ENCODE peak calls at places on chromosome 10, in five cellular contexts. M, G, C, P and L are unnamed samples.

GRCh38 chr10:13712799-13713581 is 126.2 kb downstream of the PRPF18 start:
- DNase-seq in M (peak), G (peak), C (no peak), P (peak), L (peak)

GRCh38 chr10:70571636-70572439 is 30.7 kb downstream of the PRF1 start:
- DNase-seq in M (no peak), G (no peak), C (no peak), P (no peak), L (no peak)

GRCh38 chr10:131657318-131657984 is 243.4 kb upstream of the PPP2R2D start:
- DNase-seq in M (no peak), G (no peak), C (no peak), P (no peak), L (no peak)

GRCh38 chr10:105714728-105715127 is 1073.6 kb downstream of the SORCS3 start:
- DNase-seq in M (no peak), G (no peak), C (no peak), P (no peak), L (no peak)

GRCh38 chr10:70715853-70716795 is 43.8 kb downstream of the ADAMTS14 start:
- DNase-seq in M (no peak), G (peak), C (no peak), P (peak), L (peak)

GRCh38 chr10:121288864-121289659 is 309.2 kb downstream of the FGFR2 start:
- DNase-seq in M (no peak), G (no peak), C (no peak), P (no peak), L (no peak)

GRCh38 chr10:120789292-120789691 is 61.9 kb upstream of the WDR11 start:
- DNase-seq in M (no peak), G (no peak), C (no peak), P (no peak), L (no peak)

GRCh38 chr10:48450233-48450810 is 143.8 kb downstream of the MAPK8 start:
- DNase-seq in M (no peak), G (no peak), C (no peak), P (no peak), L (no peak)

GRCh38 chr10:133278577-133279265 is 2.1 kb upstream of the ADAM8 start:
- DNase-seq in M (peak), G (no peak), C (no peak), P (no peak), L (peak)

GRCh38 chr10:69009360-69009759 is 20.8 kb downstream of the KIFBP start:
- DNase-seq in M (no peak), G (no peak), C (no peak), P (no peak), L (peak)

GRCh38 chr10:105952153-105952552 is 1212.4 kb downstream of the SORCS1 start:
- DNase-seq in M (no peak), G (no peak), C (no peak), P (no peak), L (peak)

GRCh38 chr10:103733002-103733419 is 122.4 kb downstream of the SH3PXD2A start:
- DNase-seq in M (no peak), G (no peak), C (no peak), P (no peak), L (no peak)

GRCh38 chr10:130835068-130835467 is 476.5 kb downstream of the TCERG1L start:
- DNase-seq in M (no peak), G (no peak), C (no peak), P (no peak), L (no peak)

GRCh38 chr10:24446739-24447138 is 237.8 kb downstream of the KIAA1217 start:
- DNase-seq in M (no peak), G (no peak), C (no peak), P (peak), L (peak)

GRCh38 chr10:122310311-122311050 is 39.4 kb downstream of the BTBD16 start:
- DNase-seq in M (peak), G (no peak), C (no peak), P (no peak), L (no peak)

GRCh38 chr10:18164093-18164492 is 23.9 kb downstream of the CACNB2 start:
- DNase-seq in M (no peak), G (no peak), C (no peak), P (no peak), L (peak)

GRCh38 chr10:42783181-42783549 is 570 bp downstream of the BMS1 start:
- DNase-seq in M (peak), G (no peak), C (no peak), P (peak), L (peak)

GRCh38 chr10:120365872-120366271 is 91.2 kb upstream of the PLPP4 start:
- DNase-seq in M (no peak), G (no peak), C (no peak), P (no peak), L (peak)

GRCh38 chr10:131198401-131198800 is 113.1 kb downstream of the TCERG1L start:
- DNase-seq in M (no peak), G (no peak), C (peak), P (no peak), L (no peak)

GRCh38 chr10:131223422-131223821 is 88.1 kb downstream of the TCERG1L start:
- DNase-seq in M (no peak), G (no peak), C (no peak), P (no peak), L (no peak)

GRCh38 chr10:112376578-112376855 is 2.6 kb downstream of the ACSL5 start:
- DNase-seq in M (no peak), G (no peak), C (no peak), P (no peak), L (no peak)

GRCh38 chr10:43793714-43794113 is 145.0 kb upstream of the ZNF32 start:
- DNase-seq in M (no peak), G (no peak), C (no peak), P (no peak), L (peak)

GRCh38 chr10:73997479-73997805 is 474 bp upstream of the VCL start:
- DNase-seq in M (peak), G (no peak), C (no peak), P (peak), L (no peak)

DNA sequence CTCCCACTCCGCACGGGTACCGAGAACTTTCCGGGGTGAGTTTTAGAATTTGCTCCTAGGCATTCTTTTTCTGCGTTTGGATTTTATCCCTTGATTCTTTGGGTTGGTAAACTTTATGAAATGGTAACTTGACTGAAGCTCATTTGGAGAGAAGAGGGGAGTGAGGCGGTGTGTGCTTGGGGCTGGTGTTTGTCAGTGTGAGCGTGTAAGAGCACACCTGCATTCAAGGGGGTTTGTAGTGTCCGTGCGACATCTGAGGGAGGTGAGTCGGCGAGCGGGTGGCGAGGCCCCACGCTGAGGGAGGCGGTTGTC is 2.4 kb upstream of the ZNF503 start:
- DNase-seq in M (no peak), G (no peak), C (no peak), P (no peak), L (no peak)
- H3K4me3 ChIP-seq in M (peak), G (peak), C (peak), P (no peak), L (peak)

GRCh38 chr10:86402283-86402931 is 35.8 kb upstream of the GRID1 start:
- DNase-seq in M (no peak), G (no peak), C (peak), P (no peak), L (peak)
- H3K4me3 ChIP-seq in M (no peak), G (no peak), C (peak), P (no peak), L (no peak)

GRCh38 chr10:59903871-59904270 is 2.5 kb downstream of the CCDC6 start:
- DNase-seq in M (no peak), G (no peak), C (no peak), P (no peak), L (peak)
- H3K4me3 ChIP-seq in M (no peak), G (no peak), C (peak), P (peak), L (no peak)

GRCh38 chr10:72276421-72277339 is 3.0 kb downstream of the DDIT4 start:
- DNase-seq in M (peak), G (peak), C (no peak), P (no peak), L (peak)
- H3K4me3 ChIP-seq in M (peak), G (no peak), C (peak), P (peak), L (peak)

GRCh38 chr10:21292763-21293517 is 232.5 kb downstream of the SKIDA1 start:
- DNase-seq in M (peak), G (peak), C (peak), P (peak), L (peak)
- H3K4me3 ChIP-seq in M (no peak), G (peak), C (peak), P (peak), L (peak)

DNA sequence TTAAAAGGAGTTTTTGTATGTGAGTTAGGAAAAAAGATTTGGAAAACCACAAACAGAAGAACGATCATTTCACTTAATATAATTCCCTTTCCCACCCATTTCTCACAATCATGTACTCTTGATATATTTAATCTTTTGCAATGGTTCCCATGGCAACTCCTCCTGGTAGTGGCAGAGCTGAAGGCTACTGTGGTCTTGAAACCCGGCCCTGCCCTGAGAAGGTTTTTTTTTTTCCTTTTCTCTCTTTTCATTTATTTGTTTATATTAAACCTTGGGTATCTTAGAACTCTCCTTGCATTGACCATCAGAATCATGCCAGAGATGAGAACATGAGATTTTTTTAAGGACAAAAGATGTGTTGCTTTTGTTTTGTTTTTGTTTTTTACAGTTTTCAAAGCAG is 566.1 kb upstream of the NRP1 start:
- DNase-seq in M (no peak), G (no peak), C (no peak), P (no peak), L (peak)
- H3K4me3 ChIP-seq in M (no peak), G (no peak), C (no peak), P (no peak), L (no peak)

GRCh38 chr10:110843796-110844616 is 27.7 kb upstream of the PDCD4 start:
- DNase-seq in M (peak), G (no peak), C (no peak), P (no peak), L (no peak)
- H3K4me3 ChIP-seq in M (no peak), G (no peak), C (no peak), P (no peak), L (no peak)

DNA sequence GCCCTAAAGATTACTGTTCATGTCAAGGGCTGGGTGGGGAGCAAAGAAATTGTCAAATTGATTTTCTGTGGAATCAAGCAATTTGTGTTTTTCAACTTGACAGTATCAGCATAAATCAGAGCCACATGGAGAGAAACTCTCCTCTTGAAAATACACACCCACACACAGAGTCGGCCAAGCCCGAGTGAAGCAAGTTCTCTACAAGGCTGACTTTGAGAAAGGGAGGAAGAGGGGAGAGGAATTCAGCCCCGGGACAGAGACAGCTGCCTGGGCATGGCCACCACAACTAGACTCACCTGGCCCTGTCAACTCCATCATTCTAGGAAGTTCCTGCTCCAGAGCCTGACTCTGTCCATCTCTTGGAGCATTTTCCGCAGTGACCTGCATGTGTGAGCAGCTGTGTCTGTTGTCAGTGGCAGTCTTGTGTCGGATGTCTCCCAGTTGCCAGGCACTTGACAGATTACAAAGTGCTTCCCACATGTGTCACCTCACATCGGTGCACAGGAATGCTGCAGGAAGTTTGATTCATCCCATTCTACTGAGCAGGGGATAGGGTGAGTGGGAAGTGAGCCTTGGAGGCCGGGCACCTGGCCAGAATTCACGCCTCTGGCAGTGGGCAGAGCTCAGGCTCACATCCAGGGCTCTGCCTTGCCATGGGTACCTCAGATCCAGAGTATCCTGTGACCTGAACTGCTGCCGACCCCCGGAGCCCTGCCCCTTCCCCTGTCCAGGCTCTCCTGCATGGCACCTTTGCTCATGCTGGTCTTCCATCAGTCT is 37.9 kb downstream of the ADAM12 start:
- DNase-seq in M (no peak), G (peak), C (peak), P (peak), L (peak)
- H3K4me3 ChIP-seq in M (no peak), G (no peak), C (no peak), P (no peak), L (no peak)

DNA sequence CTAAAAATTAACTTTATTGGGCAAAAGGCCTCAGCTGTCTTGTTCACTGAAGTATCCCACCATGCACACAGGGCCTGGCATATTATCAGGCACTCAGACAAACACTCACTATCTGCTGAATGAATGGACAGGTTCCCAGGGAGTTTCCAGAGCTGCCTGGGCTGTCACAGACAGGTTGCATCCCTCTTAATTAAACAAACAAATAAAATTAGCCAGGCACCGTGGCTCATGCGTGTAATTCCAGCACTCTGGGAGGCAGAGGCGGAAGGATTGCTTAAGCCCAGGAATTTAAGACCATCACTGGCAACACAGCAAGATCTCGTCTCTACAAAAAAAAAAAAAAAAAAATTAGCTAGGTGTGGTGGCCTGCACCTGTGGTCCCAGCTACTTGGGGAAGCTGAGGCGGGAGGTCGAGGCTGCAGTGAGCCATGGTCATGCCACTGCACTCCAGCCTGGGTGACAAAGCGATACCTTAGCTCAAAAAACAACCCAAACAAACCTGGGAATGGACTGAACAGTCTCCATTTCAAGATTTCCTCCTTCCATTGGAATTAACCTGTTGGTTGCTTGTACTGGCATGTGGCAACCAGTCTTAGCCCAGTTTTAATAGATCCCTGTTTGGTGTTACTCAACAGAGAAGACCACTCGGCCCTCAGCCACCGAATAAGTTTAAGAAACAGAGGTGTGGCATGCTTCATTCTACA is 1.3 kb upstream of the TSPAN14 start:
- DNase-seq in M (no peak), G (no peak), C (no peak), P (no peak), L (no peak)
- H3K4me3 ChIP-seq in M (no peak), G (peak), C (peak), P (peak), L (no peak)

GRCh38 chr10:91593366-91593765 is 39.5 kb downstream of the PPP1R3C start:
- DNase-seq in M (no peak), G (no peak), C (no peak), P (no peak), L (no peak)

GRCh38 chr10:91591792-91592165 is 41.1 kb downstream of the PPP1R3C start:
- DNase-seq in M (no peak), G (no peak), C (no peak), P (no peak), L (no peak)

GRCh38 chr10:91590904-91591791 is 41.7 kb downstream of the PPP1R3C start:
- DNase-seq in M (peak), G (no peak), C (no peak), P (peak), L (peak)

GRCh38 chr10:91590142-91590903 is 42.5 kb downstream of the PPP1R3C start:
- DNase-seq in M (peak), G (no peak), C (no peak), P (no peak), L (peak)

DNA sequence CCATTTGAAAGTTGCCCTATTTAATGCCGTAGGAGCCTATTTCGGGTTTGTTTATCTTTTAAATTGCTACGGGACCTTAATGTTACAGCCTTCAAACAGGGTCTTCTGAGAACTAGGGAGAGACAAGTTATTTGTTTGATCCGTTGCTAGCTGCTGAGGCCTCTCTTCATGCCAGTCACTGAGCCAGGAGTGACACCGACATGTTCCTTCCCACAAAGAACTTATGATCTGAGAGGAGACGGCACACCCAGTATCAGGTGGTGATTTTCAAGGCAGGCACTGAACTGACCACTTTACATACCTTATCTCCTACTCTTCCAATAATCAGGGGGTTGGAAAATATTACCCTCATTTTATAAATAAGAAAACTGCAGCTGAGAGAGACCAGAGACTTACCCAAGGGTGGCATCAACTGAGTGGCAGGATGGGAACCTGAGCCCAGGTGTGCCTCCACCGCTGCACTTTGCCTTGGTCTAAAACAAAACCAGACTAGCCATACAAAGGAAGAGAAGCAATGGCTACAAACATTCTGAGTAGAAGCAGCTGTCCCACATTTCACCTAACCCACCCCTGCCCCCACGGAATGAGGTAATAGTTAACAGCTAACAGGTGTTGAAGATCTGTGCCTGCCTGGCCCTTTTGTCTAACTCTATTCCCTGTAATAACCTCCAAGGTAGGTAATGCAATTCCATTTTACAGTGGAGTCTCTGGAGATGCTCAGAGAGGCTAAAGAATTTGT is 40.4 kb downstream of the PPP1R3C start:
- DNase-seq in M (no peak), G (no peak), C (no peak), P (no peak), L (no peak)
- H3K4me3 ChIP-seq in M (no peak), G (no peak), C (no peak), P (no peak), L (no peak)